ENCODE peak calls at places on chromosome 10, in four cellular contexts. One of them, this sample, is unnamed.
A peak's percentile ranks its signal among the peaks of the same experiment; 100 is the strongest.

GRCh38 chr10:70891636-70892035 is 3.3 kb upstream of the PCBD1 start:
- DNase-seq in stimulated activated CD4-positive, alpha-beta T cell treated with anti-CD3 and anti-CD28 coated beads, Interleukin-2, amount 100 ng/mL, for 24 hours: no peak
- DNase-seq in substantia nigra: no peak
- DNase-seq in SK-MEL-5: no peak
- DNase-seq in this sample: no peak

GRCh38 chr10:122306282-122306681 is 35.2 kb downstream of the BTBD16 start:
- DNase-seq in stimulated activated CD4-positive, alpha-beta T cell treated with anti-CD3 and anti-CD28 coated beads, Interleukin-2, amount 100 ng/mL, for 24 hours: no peak
- DNase-seq in SK-MEL-5: no peak
- DNase-seq in substantia nigra: no peak
- DNase-seq in this sample: no peak

GRCh38 chr10:30357075-30357801 is 8.2 kb upstream of the MTPAP start:
- DNase-seq in substantia nigra: no peak
- DNase-seq in stimulated activated CD4-positive, alpha-beta T cell treated with anti-CD3 and anti-CD28 coated beads, Interleukin-2, amount 100 ng/mL, for 24 hours: no peak
- DNase-seq in SK-MEL-5: no peak
- DNase-seq in this sample: no peak

GRCh38 chr10:110919349-110919931 is at the start of gene SHOC2:
- DNase-seq in substantia nigra: peak; percentile 99
- DNase-seq in stimulated activated CD4-positive, alpha-beta T cell treated with anti-CD3 and anti-CD28 coated beads, Interleukin-2, amount 100 ng/mL, for 24 hours: peak; percentile 98
- DNase-seq in SK-MEL-5: no peak
- DNase-seq in this sample: no peak

GRCh38 chr10:30999084-30999712 is 32.5 kb downstream of the ZNF438 start:
- DNase-seq in SK-MEL-5: peak; percentile 62
- DNase-seq in substantia nigra: no peak
- DNase-seq in stimulated activated CD4-positive, alpha-beta T cell treated with anti-CD3 and anti-CD28 coated beads, Interleukin-2, amount 100 ng/mL, for 24 hours: no peak
- DNase-seq in this sample: peak; percentile 6

GRCh38 chr10:130065251-130065650 is 45.4 kb downstream of the C10orf143 start:
- DNase-seq in SK-MEL-5: no peak
- DNase-seq in stimulated activated CD4-positive, alpha-beta T cell treated with anti-CD3 and anti-CD28 coated beads, Interleukin-2, amount 100 ng/mL, for 24 hours: no peak
- DNase-seq in substantia nigra: no peak
- DNase-seq in this sample: no peak

GRCh38 chr10:28925154-28925663 is 247.9 kb downstream of the BAMBI start:
- DNase-seq in SK-MEL-5: no peak
- DNase-seq in substantia nigra: no peak
- DNase-seq in stimulated activated CD4-positive, alpha-beta T cell treated with anti-CD3 and anti-CD28 coated beads, Interleukin-2, amount 100 ng/mL, for 24 hours: no peak
- DNase-seq in this sample: no peak

GRCh38 chr10:97336942-97337719 is 2.6 kb upstream of the FRAT2 start:
- DNase-seq in stimulated activated CD4-positive, alpha-beta T cell treated with anti-CD3 and anti-CD28 coated beads, Interleukin-2, amount 100 ng/mL, for 24 hours: no peak
- DNase-seq in substantia nigra: no peak
- DNase-seq in SK-MEL-5: no peak
- DNase-seq in this sample: no peak

GRCh38 chr10:110664483-110665420 is 20.6 kb downstream of the RBM20 start:
- DNase-seq in SK-MEL-5: peak; percentile 17
- DNase-seq in substantia nigra: no peak
- DNase-seq in stimulated activated CD4-positive, alpha-beta T cell treated with anti-CD3 and anti-CD28 coated beads, Interleukin-2, amount 100 ng/mL, for 24 hours: no peak
- DNase-seq in this sample: no peak